ENCODE peak calls at places on chromosome 3, in eight cellular contexts. B is RWPE2, K is mesendoderm, T is aorta, A is IMR-90, R is small intestine, S is A673, F is cardiac muscle cell. N is an unnamed sample. For H3K4me1, the result is how much of the 10 kb centered on the place peaks cover.

GRCh38 chr3:10483364-10483675 is 22.1 kb downstream of the ATP2B2 start:
- DNase-seq in S (no peak), F (no peak), K (no peak), B (no peak), T (no peak), R (no peak), A (no peak), N (no peak)

GRCh38 chr3:128416578-128417150 is 50.0 kb downstream of the DNAJB8 start:
- DNase-seq in K (peak), B (peak), R (no peak), A (peak), T (no peak), S (no peak), F (peak), N (no peak)

GRCh38 chr3:171784387-171784786 is 25.9 kb downstream of the PLD1 start:
- DNase-seq in R (no peak), A (no peak), S (no peak), B (no peak), K (no peak), F (no peak), T (no peak), N (no peak)

GRCh38 chr3:194573680-194574437 is 59.4 kb downstream of the TMEM44 start:
- DNase-seq in K (peak), A (peak), B (no peak), S (peak), T (no peak), F (peak), R (peak), N (peak)

GRCh38 chr3:86785381-86785780 is 205.6 kb downstream of the VGLL3 start:
- DNase-seq in A (peak), B (no peak), T (no peak), R (no peak), K (no peak), S (peak), F (peak), N (no peak)

GRCh38 chr3:51967384-51968174 is at the start of gene PCBP4:
- DNase-seq in A (peak), K (peak), S (no peak), B (no peak), T (peak), F (peak), R (peak), N (peak)

GRCh38 chr3:176514297-176514696 is 683.0 kb downstream of the TBL1XR1 start:
- DNase-seq in A (peak), K (peak), B (no peak), T (no peak), F (peak), S (peak), R (peak), N (no peak)

GRCh38 chr3:194996746-194997145 is 274.2 kb downstream of the XXYLT1 start:
- DNase-seq in R (no peak), B (no peak), A (no peak), S (no peak), T (no peak), F (no peak), K (no peak), N (no peak)

GRCh38 chr3:30081904-30082303 is 524.5 kb upstream of the TGFBR2 start:
- DNase-seq in S (no peak), K (no peak), R (peak), B (no peak), A (no peak), T (no peak), F (no peak), N (no peak)

GRCh38 chr3:13332158-13332557 is 88.0 kb downstream of the NUP210 start:
- DNase-seq in S (no peak), B (no peak), A (no peak), R (peak), F (no peak), T (no peak), K (no peak), N (no peak)

GRCh38 chr3:40044487-40044886 is 235.1 kb downstream of the MYRIP start:
- DNase-seq in B (peak), A (no peak), T (no peak), K (no peak), S (peak), R (no peak), F (peak), N (no peak)

GRCh38 chr3:50486219-50486888 is 17.1 kb downstream of the CACNA2D2 start:
- DNase-seq in B (no peak), A (peak), K (no peak), T (no peak), S (no peak), F (no peak), R (no peak), N (no peak)

GRCh38 chr3:45983865-45984264 is 11.8 kb downstream of the FYCO1 start:
- DNase-seq in S (no peak), A (no peak), R (no peak), B (no peak), K (no peak), T (no peak), F (no peak), N (no peak)

DNA sequence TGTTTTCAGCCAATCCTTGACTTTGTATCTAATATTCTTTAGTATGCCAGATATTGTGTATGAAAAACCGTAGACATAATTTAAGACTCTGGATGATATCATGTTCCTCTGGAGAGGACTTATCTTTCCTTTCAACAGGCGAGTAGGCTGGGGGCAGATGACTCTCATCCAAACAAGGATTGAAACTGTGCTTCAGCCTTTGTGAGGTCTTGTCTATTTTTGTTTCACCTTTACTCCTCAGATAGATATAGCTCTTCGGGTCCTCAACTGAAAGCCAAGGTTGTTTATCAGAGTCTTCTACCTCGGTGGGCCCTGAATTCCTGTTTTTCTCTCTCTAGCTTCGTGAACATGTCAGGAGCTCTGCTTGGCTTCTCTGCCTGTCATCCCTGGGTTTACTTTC is 66.0 kb downstream of the C3orf20 start:
- DNase-seq in R (no peak), K (no peak), S (no peak), T (no peak), F (no peak), B (no peak), A (no peak), N (no peak)
- H3K27ac ChIP-seq in R (no peak), K (no peak), S (no peak), T (no peak), F (peak), B (no peak), A (no peak), N (no peak)

DNA sequence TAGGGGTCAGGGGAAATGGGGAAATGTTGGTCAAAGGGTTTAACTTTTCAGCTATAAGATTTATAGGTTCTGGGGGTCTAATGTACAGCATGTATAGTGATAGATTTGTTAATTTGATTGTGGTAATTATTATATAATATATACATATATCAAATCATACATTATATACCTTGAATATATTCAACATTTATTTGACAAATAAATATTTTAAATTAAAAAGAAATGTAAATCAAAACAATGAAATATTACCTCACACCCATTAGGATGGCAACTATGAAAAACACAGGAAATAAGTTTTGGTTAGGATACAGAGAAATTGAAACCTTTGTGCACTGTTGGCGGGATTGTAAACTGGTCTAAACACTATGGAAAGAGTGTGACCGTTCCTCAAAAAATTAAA is 85.0 kb upstream of the SLCO2A1 start:
- DNase-seq in R (no peak), S (no peak), B (no peak), T (no peak), K (no peak), F (no peak), A (no peak), N (no peak)
- H3K4me1 ChIP-seq in R (under half), S (under half), B (under half), T (under half), K (under half), F (under half), A (under half), N (under half)

GRCh38 chr3:73604491-73604890 is 20.2 kb downstream of the PDZRN3 start:
- DNase-seq in T (no peak), K (no peak), R (no peak), B (no peak), A (peak), F (peak), S (no peak), N (no peak)

GRCh38 chr3:73608805-73609641 is 15.7 kb downstream of the PDZRN3 start:
- DNase-seq in B (no peak), K (no peak), F (no peak), S (no peak), T (no peak), R (no peak), A (no peak), N (no peak)

GRCh38 chr3:73605388-73605787 is 19.4 kb downstream of the PDZRN3 start:
- DNase-seq in F (peak), K (no peak), B (no peak), R (no peak), S (no peak), T (no peak), A (peak), N (no peak)

GRCh38 chr3:73603771-73604171 is 21.0 kb downstream of the PDZRN3 start:
- DNase-seq in K (no peak), F (peak), B (no peak), T (no peak), A (peak), S (no peak), R (no peak), N (no peak)

GRCh38 chr3:73605861-73606260 is 18.9 kb downstream of the PDZRN3 start:
- DNase-seq in F (no peak), R (no peak), B (no peak), K (no peak), T (no peak), A (no peak), S (no peak), N (no peak)
- H3K27ac ChIP-seq in F (no peak), R (no peak), B (no peak), K (no peak), T (no peak), A (no peak), S (no peak), N (no peak)

GRCh38 chr3:20726786-20727185 is 540.8 kb upstream of the SGO1 start:
- DNase-seq in S (no peak), B (no peak), A (no peak), R (no peak), T (no peak), F (no peak), K (no peak), N (no peak)
- H3K4me1 ChIP-seq in S (under half), B (under half), A (under half), R (under half), T (under half), F (under half), K (under half), N (under half)

GRCh38 chr3:149816986-149817385 is 4.0 kb downstream of the RNF13 start:
- DNase-seq in K (no peak), F (peak), R (no peak), T (no peak), B (no peak), S (no peak), A (peak), N (no peak)

GRCh38 chr3:149815318-149815717 is 2.3 kb downstream of the RNF13 start:
- DNase-seq in R (no peak), B (no peak), K (no peak), S (no peak), A (no peak), T (no peak), F (no peak), N (no peak)

GRCh38 chr3:149815728-149816127 is 2.7 kb downstream of the RNF13 start:
- DNase-seq in B (no peak), F (no peak), S (no peak), R (no peak), A (no peak), K (no peak), T (no peak), N (no peak)

GRCh38 chr3:149813367-149814281 is 609 bp downstream of the RNF13 start:
- DNase-seq in T (peak), B (peak), S (peak), K (peak), R (peak), A (peak), F (peak), N (peak)

GRCh38 chr3:149816326-149816725 is 3.3 kb downstream of the RNF13 start:
- DNase-seq in R (no peak), T (no peak), A (no peak), B (no peak), F (no peak), S (no peak), K (no peak), N (no peak)
- H3K27ac ChIP-seq in R (no peak), T (no peak), A (no peak), B (peak), F (no peak), S (no peak), K (no peak), N (no peak)

GRCh38 chr3:8458235-8458634 is 43.4 kb upstream of the LMCD1 start:
- DNase-seq in K (no peak), F (no peak), S (no peak), R (no peak), T (no peak), A (peak), B (no peak), N (no peak)

GRCh38 chr3:8460050-8460708 is 41.4 kb upstream of the LMCD1 start:
- DNase-seq in B (no peak), K (no peak), R (no peak), F (no peak), A (no peak), S (no peak), T (no peak), N (no peak)

GRCh38 chr3:8457039-8457438 is 44.6 kb upstream of the LMCD1 start:
- DNase-seq in F (peak), T (no peak), S (no peak), R (no peak), K (no peak), A (peak), B (no peak), N (no peak)

GRCh38 chr3:8460815-8461482 is 40.7 kb upstream of the LMCD1 start:
- DNase-seq in F (peak), A (peak), K (no peak), R (no peak), S (no peak), T (no peak), B (no peak), N (no peak)

DNA sequence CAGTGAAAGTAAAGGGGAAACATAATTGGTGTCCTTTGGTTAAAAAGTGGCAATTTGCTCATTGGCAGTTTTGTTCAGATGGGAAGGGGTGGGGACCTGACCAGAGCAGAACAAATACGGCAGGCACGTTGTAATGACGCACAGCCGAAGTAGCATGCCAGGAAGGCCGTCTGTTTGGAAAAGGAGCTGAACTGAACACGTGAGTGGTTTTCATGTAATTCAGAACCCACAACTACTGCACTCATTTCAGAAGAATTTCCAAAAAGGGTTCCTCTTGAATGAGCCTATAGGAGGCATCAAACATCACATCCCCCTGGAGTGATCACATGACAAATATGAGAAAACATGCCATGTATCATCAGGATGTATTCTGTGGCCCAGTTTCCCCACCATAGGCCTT is 42.9 kb upstream of the LMCD1 start:
- DNase-seq in F (peak), A (peak), B (no peak), R (no peak), T (peak), S (no peak), K (no peak), N (peak)
- H3K4me1 ChIP-seq in F (under half), A (under half), B (under half), R (under half), T (under half), S (under half), K (under half), N (under half)

GRCh38 chr3:119677641-119677934 is 382 bp upstream of the COX17 start:
- DNase-seq in R (no peak), F (no peak), T (no peak), S (no peak), K (no peak), B (no peak), A (no peak), N (no peak)
- H3K27ac ChIP-seq in R (peak), F (peak), T (peak), S (peak), K (no peak), B (peak), A (peak), N (peak)

GRCh38 chr3:16290827-16291196 is 25.8 kb downstream of the OXNAD1 start:
- DNase-seq in R (peak), B (no peak), A (no peak), T (no peak), S (no peak), K (no peak), F (peak), N (no peak)
- H3K4me1 ChIP-seq in R (under half), B (under half), A (under half), T (under half), S (under half), K (under half), F (half or more), N (under half)

GRCh38 chr3:136675150-136675858 is 76.9 kb downstream of the STAG1 start:
- DNase-seq in K (no peak), B (no peak), A (no peak), S (no peak), T (no peak), F (no peak), R (no peak), N (no peak)
- H3K27ac ChIP-seq in K (no peak), B (no peak), A (no peak), S (peak), T (no peak), F (no peak), R (no peak), N (no peak)

GRCh38 chr3:81837071-81837593 is 75.7 kb upstream of the GBE1 start:
- DNase-seq in S (no peak), A (no peak), B (no peak), K (no peak), R (no peak), T (no peak), F (no peak), N (no peak)
- H3K4me1 ChIP-seq in S (under half), A (under half), B (under half), K (under half), R (under half), T (under half), F (under half), N (under half)